ENCODE peak calls at places on chromosomes 12 and 14, in nine cellular contexts. M is ELR; R is ELF-1; V is stimulated activated CD4-positive, alpha-beta T cell treated with anti-CD3 and anti-CD28 coated beads, TNF-alpha, amount 100 ng/mL, for 24 hours; X is COR-L47; L is activated CD4-positive, alpha-beta T cell treated with anti-CD3 and anti-CD28 coated beads, Interleukin-2, amount 50 U/mL, for 1 hour; D is smooth muscle cell of the brain vasculature; G is nephron progenitor cell; Q is thoracic aorta. U is an unnamed sample.

GRCh38 chr12:90124289-90124688 is 415.7 kb upstream of the ATP2B1 start:
- DNase-seq in Q (no peak), V (no peak), G (no peak), L (no peak), M (no peak), D (no peak), R (no peak), X (no peak), U (no peak)

GRCh38 chr14:106840258-106840657 is 1313.9 kb downstream of the TMEM121 start:
- DNase-seq in L (peak; percentile 15), D (no peak), Q (no peak), G (no peak), V (no peak), M (no peak), X (no peak), R (no peak), U (no peak)

GRCh38 chr12:41188058-41188840 is at the start of gene PDZRN4:
- DNase-seq in M (no peak), R (peak; percentile 29), X (peak; percentile 64), D (no peak), G (peak; percentile 72), V (no peak), L (no peak), Q (no peak), U (no peak)

GRCh38 chr12:22287776-22288621 is 46.5 kb downstream of the ST8SIA1 start:
- DNase-seq in V (no peak), M (peak; percentile 86), Q (no peak), L (no peak), X (no peak), G (no peak), D (no peak), R (peak; percentile 14), U (no peak)

GRCh38 chr12:84375472-84375871 is 537.1 kb downstream of the SLC6A15 start:
- DNase-seq in Q (no peak), V (no peak), M (no peak), X (no peak), R (no peak), G (no peak), L (no peak), D (no peak), U (no peak)

GRCh38 chr14:90649096-90649495 is 167.1 kb downstream of the TTC7B start:
- DNase-seq in Q (no peak), R (no peak), X (no peak), G (no peak), V (no peak), D (no peak), L (no peak), M (no peak), U (peak; percentile 89)

GRCh38 chr14:61475316-61475715 is 153.9 kb downstream of the PRKCH start:
- DNase-seq in D (no peak), M (peak; percentile 87), X (peak; percentile 77), L (no peak), R (no peak), G (peak; percentile 24), Q (no peak), V (no peak), U (peak; percentile 79)

GRCh38 chr12:106181416-106182114 is 42.8 kb upstream of the NUAK1 start:
- DNase-seq in R (no peak), X (no peak), L (no peak), D (no peak), G (no peak), M (no peak), V (no peak), Q (no peak), U (peak; percentile 38)

GRCh38 chr12:49794811-49795653 is 33.2 kb downstream of the NCKAP5L start:
- DNase-seq in X (no peak), G (no peak), R (no peak), M (no peak), D (no peak), L (no peak), V (no peak), Q (no peak), U (no peak)

GRCh38 chr12:5789469-5789968 is 155.5 kb downstream of the ANO2 start:
- DNase-seq in Q (no peak), D (no peak), L (no peak), G (no peak), V (no peak), X (no peak), M (peak; percentile 65), R (peak; percentile 40), U (no peak)

GRCh38 chr12:123115409-123116111 is 35.3 kb downstream of the PITPNM2 start:
- DNase-seq in R (no peak), V (no peak), G (no peak), Q (peak; percentile 62), L (peak; percentile 20), D (peak; percentile 55), M (peak; percentile 70), X (no peak), U (peak; percentile 86)

GRCh38 chr12:115450710-115451109 is 766.7 kb upstream of the TBX3 start:
- DNase-seq in X (no peak), D (no peak), Q (no peak), R (peak; percentile 58), M (no peak), V (no peak), G (no peak), L (no peak), U (no peak)

GRCh38 chr12:49415426-49416040 is 48.3 kb downstream of the SPATS2 start:
- DNase-seq in G (no peak), Q (no peak), V (no peak), D (no peak), L (no peak), X (no peak), M (no peak), R (no peak), U (no peak)

GRCh38 chr14:74938873-74939495 is 15.9 kb upstream of the RPS6KL1 start:
- DNase-seq in Q (no peak), L (no peak), R (no peak), V (no peak), D (no peak), G (no peak), X (no peak), M (no peak), U (no peak)

GRCh38 chr14:29584992-29585391 is 342.7 kb downstream of the PRKD1 start:
- DNase-seq in L (no peak), D (peak; percentile 59), G (peak; percentile 12), V (no peak), R (no peak), M (peak; percentile 48), X (peak; percentile 57), Q (no peak), U (peak; percentile 93)

GRCh38 chr14:61179776-61180398 is 101.3 kb downstream of the TMEM30B start:
- DNase-seq in D (no peak), L (no peak), M (peak; percentile 24), G (no peak), R (no peak), X (no peak), Q (no peak), V (no peak), U (peak; percentile 29)

GRCh38 chr14:103334644-103335603 is 887 bp downstream of the EIF5 start:
- DNase-seq in X (peak; percentile 81), M (peak; percentile 88), D (peak; percentile 26), L (peak; percentile 67), R (peak; percentile 47), V (peak; percentile 68), G (peak; percentile 64), Q (peak; percentile 54), U (peak; percentile 59)

GRCh38 chr14:95524706-95525512 is 8.5 kb upstream of the SYNE3 start:
- DNase-seq in M (peak; percentile 66), L (no peak), G (no peak), X (no peak), D (no peak), V (no peak), R (peak; percentile 56), Q (no peak), U (no peak)

GRCh38 chr12:52655251-52655650 is 3.2 kb upstream of the KRT2 start:
- DNase-seq in G (no peak), Q (no peak), V (no peak), L (no peak), M (no peak), X (no peak), D (no peak), R (no peak), U (no peak)